ENCODE peak calls at places on chromosomes 2 and 18, in four cellular contexts. One of them, this sample, is unnamed.

GRCh38 chr18:50281972-50282520 is 723 bp upstream of the MBD1 start:
- DNase-seq in GM23248: no peak
- DNase-seq in HCT116: no peak
- DNase-seq in PC-3: no peak
- DNase-seq in this sample: no peak

GRCh38 chr2:222569826-222570225 is 86.1 kb downstream of the FARSB start:
- DNase-seq in GM23248: peak
- DNase-seq in HCT116: no peak
- DNase-seq in PC-3: peak
- DNase-seq in this sample: no peak

GRCh38 chr2:233147829-233148167 is 87.7 kb downstream of the INPP5D start:
- DNase-seq in GM23248: no peak
- DNase-seq in HCT116: no peak
- DNase-seq in PC-3: no peak
- DNase-seq in this sample: no peak

GRCh38 chr2:140041801-140042200 is 1261.6 kb upstream of the NXPH2 start:
- DNase-seq in GM23248: no peak
- DNase-seq in HCT116: no peak
- DNase-seq in PC-3: no peak
- DNase-seq in this sample: no peak

GRCh38 chr2:229539628-229540027 is 174.7 kb downstream of the DNER start:
- DNase-seq in GM23248: peak
- DNase-seq in HCT116: no peak
- DNase-seq in PC-3: peak
- DNase-seq in this sample: no peak

GRCh38 chr18:61850756-61851155 is 42.1 kb downstream of the RNF152 start:
- DNase-seq in GM23248: no peak
- DNase-seq in HCT116: no peak
- DNase-seq in PC-3: no peak
- DNase-seq in this sample: no peak

GRCh38 chr2:191866675-191867506 is 20.0 kb upstream of the CAVIN2 start:
- DNase-seq in GM23248: peak
- DNase-seq in HCT116: peak
- DNase-seq in PC-3: peak
- DNase-seq in this sample: no peak

GRCh38 chr2:231258696-231259095 is 60.3 kb downstream of the ARMC9 start:
- DNase-seq in GM23248: no peak
- DNase-seq in HCT116: no peak
- DNase-seq in PC-3: no peak
- DNase-seq in this sample: no peak

GRCh38 chr2:44100351-44100750 is 68.3 kb upstream of the PPM1B start:
- DNase-seq in GM23248: peak
- DNase-seq in HCT116: peak
- DNase-seq in PC-3: peak
- DNase-seq in this sample: peak
- TF ChIP-seq EZH2phosphoT487 in GM23248: no peak
- TF ChIP-seq EZH2phosphoT487 in HCT116: no peak
- TF ChIP-seq EZH2phosphoT487 in PC-3: no peak
- TF ChIP-seq EZH2phosphoT487 in this sample: no peak

GRCh38 chr2:40283111-40283909 is 168.6 kb downstream of the SLC8A1 start:
- DNase-seq in GM23248: no peak
- DNase-seq in HCT116: no peak
- DNase-seq in PC-3: no peak
- DNase-seq in this sample: no peak
- TF ChIP-seq EZH2phosphoT487 in GM23248: no peak
- TF ChIP-seq EZH2phosphoT487 in HCT116: no peak
- TF ChIP-seq EZH2phosphoT487 in PC-3: no peak
- TF ChIP-seq EZH2phosphoT487 in this sample: no peak

DNA sequence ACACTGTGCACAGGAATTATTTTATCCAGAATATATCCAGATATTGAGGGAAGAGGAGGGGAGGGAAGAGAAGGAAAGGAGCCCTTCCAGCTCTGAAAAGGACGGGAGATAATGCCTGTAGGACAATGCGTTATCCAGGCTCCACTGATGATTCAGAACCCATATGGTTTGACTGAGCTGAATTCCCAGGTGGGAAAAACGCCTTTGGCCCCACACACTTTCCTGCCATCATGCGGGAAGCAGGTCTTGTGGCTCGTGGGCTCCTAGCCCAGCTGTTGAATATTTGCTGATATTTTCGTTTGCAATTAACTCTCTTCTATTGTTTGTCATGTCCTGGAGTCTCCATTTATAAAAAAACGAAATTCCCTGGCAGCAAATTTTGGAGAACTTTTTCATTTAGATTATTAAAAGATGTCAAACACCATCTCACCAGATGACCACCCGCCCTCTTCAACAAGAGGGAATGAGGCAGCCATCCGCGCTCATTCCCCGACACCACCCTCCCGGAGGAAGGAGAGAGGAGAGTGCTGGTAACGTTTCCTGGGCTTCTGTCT is 8.9 kb downstream of the COL6A3 start:
- DNase-seq in GM23248: peak
- DNase-seq in HCT116: no peak
- DNase-seq in PC-3: no peak
- DNase-seq in this sample: no peak
- TF ChIP-seq EZH2phosphoT487 in GM23248: no peak
- TF ChIP-seq EZH2phosphoT487 in HCT116: no peak
- TF ChIP-seq EZH2phosphoT487 in PC-3: no peak
- TF ChIP-seq EZH2phosphoT487 in this sample: no peak

DNA sequence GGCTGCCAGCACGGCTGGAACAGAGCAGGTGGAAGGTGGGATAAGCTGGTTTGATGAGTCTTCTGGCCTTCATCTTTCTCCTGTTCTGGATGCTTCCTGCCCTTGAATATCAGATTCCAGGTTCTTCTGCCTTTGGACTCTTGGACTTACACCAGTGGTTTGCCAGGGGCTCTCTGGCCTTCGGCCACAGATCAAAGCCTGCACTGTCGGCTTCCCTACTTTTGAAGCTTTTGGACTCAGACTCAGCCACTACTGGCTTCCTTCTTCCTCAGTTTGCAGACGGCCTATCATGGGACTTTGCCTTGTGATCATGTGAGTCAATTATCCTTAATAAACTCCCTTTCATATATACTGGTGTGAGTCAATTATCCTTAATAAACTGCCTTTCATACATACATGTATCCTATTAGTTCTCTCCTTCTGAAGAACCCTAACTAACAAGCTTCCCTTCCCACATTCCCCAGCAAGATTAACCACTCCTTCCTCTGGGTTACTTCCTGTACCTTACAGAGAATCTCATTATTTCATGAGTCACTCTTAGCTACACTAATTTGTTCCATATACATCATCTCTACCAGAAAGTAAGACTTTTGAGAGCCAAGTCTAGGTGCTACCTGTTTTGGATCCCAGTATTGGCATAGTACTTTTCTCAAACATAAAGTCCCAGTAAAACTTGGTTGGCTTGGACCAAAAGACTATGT is 31.3 kb upstream of the LRATD1 start:
- DNase-seq in GM23248: no peak
- DNase-seq in HCT116: no peak
- DNase-seq in PC-3: peak
- DNase-seq in this sample: no peak
- TF ChIP-seq EZH2phosphoT487 in GM23248: no peak
- TF ChIP-seq EZH2phosphoT487 in HCT116: no peak
- TF ChIP-seq EZH2phosphoT487 in PC-3: no peak
- TF ChIP-seq EZH2phosphoT487 in this sample: no peak

DNA sequence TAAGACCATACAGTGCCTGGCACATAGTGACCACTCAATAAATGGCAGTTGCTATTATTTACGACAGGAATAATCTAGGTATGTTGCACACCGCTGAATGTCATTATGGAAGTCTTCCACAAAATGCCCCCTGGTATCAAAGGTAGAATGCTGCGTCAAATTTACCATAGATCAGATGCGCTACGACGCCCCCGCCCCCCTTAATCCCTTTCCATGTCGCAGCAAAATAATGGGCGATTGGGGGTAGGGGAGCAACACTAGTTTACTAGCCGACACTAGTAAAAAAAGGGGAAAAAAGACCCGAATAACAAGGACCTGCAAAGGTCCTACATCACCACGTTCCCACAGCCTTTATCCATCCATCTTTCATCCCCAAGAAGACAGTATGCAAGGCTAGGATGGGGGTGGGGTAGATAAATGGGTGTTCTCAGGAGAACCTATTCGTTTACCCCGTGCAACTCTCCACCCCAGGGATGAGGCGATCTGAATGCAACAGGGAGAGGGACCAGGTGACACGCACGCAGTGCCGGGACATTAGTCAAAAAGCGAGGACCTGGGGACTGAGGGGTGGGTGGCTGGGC is 455 bp downstream of the PREPL start:
- DNase-seq in GM23248: peak
- DNase-seq in HCT116: no peak
- DNase-seq in PC-3: peak
- DNase-seq in this sample: no peak
- TF ChIP-seq EZH2phosphoT487 in GM23248: no peak
- TF ChIP-seq EZH2phosphoT487 in HCT116: no peak
- TF ChIP-seq EZH2phosphoT487 in PC-3: no peak
- TF ChIP-seq EZH2phosphoT487 in this sample: no peak

DNA sequence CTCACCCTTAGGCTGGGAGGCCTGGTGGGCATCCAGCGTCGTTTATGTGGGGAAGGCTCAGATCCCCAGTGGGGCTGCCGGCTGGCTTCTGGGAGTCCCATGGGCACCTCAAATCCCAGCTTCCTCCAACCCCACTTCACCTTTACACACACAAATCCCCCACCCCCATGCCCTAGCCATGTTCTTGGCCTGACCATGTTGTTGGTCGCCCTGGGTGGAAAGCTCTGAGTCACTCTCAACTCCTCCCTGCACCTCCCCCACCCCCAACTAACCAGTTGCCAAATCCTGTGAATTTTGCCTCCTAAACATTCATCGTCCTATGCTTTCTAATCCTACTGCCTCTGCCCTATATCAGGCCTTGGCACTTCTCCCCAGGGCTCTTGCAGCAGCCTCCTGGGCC is 6.5 kb downstream of the TNS1 start:
- DNase-seq in GM23248: peak
- DNase-seq in HCT116: no peak
- DNase-seq in PC-3: peak
- DNase-seq in this sample: no peak
- TF ChIP-seq EZH2phosphoT487 in GM23248: no peak
- TF ChIP-seq EZH2phosphoT487 in HCT116: no peak
- TF ChIP-seq EZH2phosphoT487 in PC-3: no peak
- TF ChIP-seq EZH2phosphoT487 in this sample: no peak

This sample was measured in MM.1S.